ENCODE peak calls at places on chromosomes 16 and 17, in five cellular contexts. One of them, this sample, is unnamed.

GRCh38 chr16:89686520-89687091 is at the start of gene CDK10:
- DNase-seq in activated B cell treated with CpG ODN at 0.5 μM for 24 hours: peak
- DNase-seq in mammary epithelial cell: peak
- DNase-seq in AG04449: no peak
- DNase-seq in NCI-H2227 treated with DMSO at 0.1 percent for 48 hours: peak
- DNase-seq in this sample: peak

GRCh38 chr16:67277999-67278772 is 1.1 kb upstream of the PLEKHG4 start:
- DNase-seq in mammary epithelial cell: peak
- DNase-seq in NCI-H2227 treated with DMSO at 0.1 percent for 48 hours: no peak
- DNase-seq in activated B cell treated with CpG ODN at 0.5 μM for 24 hours: no peak
- DNase-seq in AG04449: peak
- DNase-seq in this sample: no peak

GRCh38 chr17:28225872-28226271 is 93.1 kb upstream of the TMEM97 start:
- DNase-seq in activated B cell treated with CpG ODN at 0.5 μM for 24 hours: no peak
- DNase-seq in NCI-H2227 treated with DMSO at 0.1 percent for 48 hours: no peak
- DNase-seq in AG04449: no peak
- DNase-seq in mammary epithelial cell: no peak
- DNase-seq in this sample: no peak

GRCh38 chr17:4230142-4230541 is 33.6 kb downstream of the ANKFY1 start:
- DNase-seq in activated B cell treated with CpG ODN at 0.5 μM for 24 hours: no peak
- DNase-seq in AG04449: peak
- DNase-seq in mammary epithelial cell: peak
- DNase-seq in NCI-H2227 treated with DMSO at 0.1 percent for 48 hours: no peak
- DNase-seq in this sample: no peak

GRCh38 chr16:57610611-57611010 is 17.8 kb upstream of the ADGRG1 start:
- DNase-seq in AG04449: no peak
- DNase-seq in mammary epithelial cell: no peak
- DNase-seq in activated B cell treated with CpG ODN at 0.5 μM for 24 hours: peak
- DNase-seq in NCI-H2227 treated with DMSO at 0.1 percent for 48 hours: no peak
- DNase-seq in this sample: no peak

GRCh38 chr17:80527016-80527645 is 17.5 kb upstream of the RPTOR start:
- DNase-seq in NCI-H2227 treated with DMSO at 0.1 percent for 48 hours: no peak
- DNase-seq in activated B cell treated with CpG ODN at 0.5 μM for 24 hours: no peak
- DNase-seq in AG04449: no peak
- DNase-seq in mammary epithelial cell: peak
- DNase-seq in this sample: no peak

GRCh38 chr16:80936410-80936809 is 70.3 kb downstream of the CMC2 start:
- DNase-seq in NCI-H2227 treated with DMSO at 0.1 percent for 48 hours: no peak
- DNase-seq in activated B cell treated with CpG ODN at 0.5 μM for 24 hours: no peak
- DNase-seq in mammary epithelial cell: no peak
- DNase-seq in AG04449: peak
- DNase-seq in this sample: no peak

GRCh38 chr16:84115919-84116719 is 623 bp downstream of the MBTPS1 start:
- DNase-seq in NCI-H2227 treated with DMSO at 0.1 percent for 48 hours: peak
- DNase-seq in mammary epithelial cell: peak
- DNase-seq in AG04449: no peak
- DNase-seq in activated B cell treated with CpG ODN at 0.5 μM for 24 hours: no peak
- DNase-seq in this sample: peak

GRCh38 chr16:12188674-12189249 is 212.2 kb downstream of the SNX29 start:
- DNase-seq in AG04449: no peak
- DNase-seq in NCI-H2227 treated with DMSO at 0.1 percent for 48 hours: no peak
- DNase-seq in activated B cell treated with CpG ODN at 0.5 μM for 24 hours: no peak
- DNase-seq in mammary epithelial cell: peak
- DNase-seq in this sample: no peak

GRCh38 chr17:32285770-32286517 is 20.3 kb downstream of the RHBDL3 start:
- DNase-seq in activated B cell treated with CpG ODN at 0.5 μM for 24 hours: no peak
- DNase-seq in NCI-H2227 treated with DMSO at 0.1 percent for 48 hours: no peak
- DNase-seq in AG04449: no peak
- DNase-seq in mammary epithelial cell: no peak
- DNase-seq in this sample: no peak

GRCh38 chr16:68704232-68704867 is 32.7 kb upstream of the CDH1 start:
- DNase-seq in AG04449: no peak
- DNase-seq in mammary epithelial cell: peak
- DNase-seq in NCI-H2227 treated with DMSO at 0.1 percent for 48 hours: peak
- DNase-seq in activated B cell treated with CpG ODN at 0.5 μM for 24 hours: peak
- DNase-seq in this sample: peak

GRCh38 chr17:16877102-16877501 is 94.8 kb downstream of the TNFRSF13B start:
- DNase-seq in NCI-H2227 treated with DMSO at 0.1 percent for 48 hours: no peak
- DNase-seq in activated B cell treated with CpG ODN at 0.5 μM for 24 hours: no peak
- DNase-seq in mammary epithelial cell: no peak
- DNase-seq in AG04449: no peak
- DNase-seq in this sample: no peak